ENCODE peak calls at places on chromosomes 4 and X, in eight cellular contexts. H is right lobe of liver; X is activated CD4-positive, alpha-beta T cell treated with anti-CD3 and anti-CD28 coated beads, Interleukin-2, amount 50 U/mL, for 24 hours; W is cardiac fibroblast; K is HFFc6; B is hippocampal formation; F is stimulated activated CD4-positive, alpha-beta T cell treated with anti-CD3 and anti-CD28 coated beads, Interleukin-1b, Interleukin-23, amount 100 ng/mL, for 48 hours; V is A172. O is an unnamed sample.

GRCh38 chr4:24794111-24794860 is 1.1 kb upstream of the SOD3 start:
- DNase-seq in H (no peak), X (no peak), W (peak), K (peak), B (no peak), F (no peak), V (peak), O (no peak)

GRCh38 chr4:11367371-11367770 is 61.3 kb downstream of the HS3ST1 start:
- DNase-seq in H (peak), X (no peak), W (peak), K (no peak), B (peak), F (no peak), V (no peak), O (no peak)

GRCh38 chr4:95510877-95511276 is 37.9 kb downstream of the UNC5C start:
- DNase-seq in H (no peak), X (no peak), W (no peak), K (no peak), B (no peak), F (no peak), V (no peak), O (no peak)

GRCh38 chr4:78218260-78218659 is 161.1 kb downstream of the FRAS1 start:
- DNase-seq in H (no peak), X (no peak), W (no peak), K (no peak), B (no peak), F (no peak), V (no peak), O (no peak)

GRCh38 chr4:144787365-144788263 is 141.7 kb downstream of the HHIP start:
- DNase-seq in H (no peak), X (no peak), W (peak), K (peak), B (peak), F (no peak), V (peak), O (no peak)

GRCh38 chr4:169100656-169101055 is 90.6 kb upstream of the CBR4 start:
- DNase-seq in H (no peak), X (no peak), W (no peak), K (no peak), B (no peak), F (no peak), V (no peak), O (no peak)

GRCh38 chr4:187929024-187929423 is 66.5 kb upstream of the ZFP42 start:
- DNase-seq in H (no peak), X (no peak), W (no peak), K (no peak), B (no peak), F (no peak), V (no peak), O (no peak)

GRCh38 chr4:8891646-8892555 is 20.3 kb upstream of the HMX1 start:
- DNase-seq in H (no peak), X (no peak), W (no peak), K (no peak), B (no peak), F (no peak), V (no peak), O (no peak)

GRCh38 chrX:129925305-129926092 is 19.5 kb downstream of the UTP14A start:
- DNase-seq in H (peak), X (no peak), W (peak), K (peak), B (peak), F (peak), V (peak), O (peak)

GRCh38 chrX:24694825-24695224 is 1.1 kb downstream of the POLA1 start:
- DNase-seq in H (no peak), X (no peak), W (peak), K (no peak), B (no peak), F (no peak), V (no peak), O (no peak)

GRCh38 chrX:135396109-135396508 is 25.6 kb upstream of the SMIM10L2A start:
- DNase-seq in H (no peak), X (no peak), W (peak), K (no peak), B (no peak), F (no peak), V (no peak), O (no peak)

GRCh38 chrX:31555506-31555905 is 483.7 kb upstream of the FTHL17 start:
- DNase-seq in H (no peak), X (no peak), W (peak), K (no peak), B (no peak), F (no peak), V (no peak), O (no peak)

GRCh38 chr4:94436512-94436911 is 15.2 kb upstream of the PDLIM5 start:
- DNase-seq in H (no peak), X (no peak), W (no peak), K (no peak), B (no peak), F (no peak), V (no peak), O (no peak)

GRCh38 chr4:154614306-154614705 is 1.9 kb upstream of the FGG start:
- DNase-seq in H (no peak), X (no peak), W (no peak), K (no peak), B (no peak), F (no peak), V (no peak), O (no peak)

GRCh38 chrX:41889317-41890025 is 33.9 kb downstream of the CASK start:
- DNase-seq in H (no peak), X (no peak), W (peak), K (peak), B (no peak), F (no peak), V (peak), O (no peak)

GRCh38 chrX:3567681-3568080 is 145.8 kb downstream of the PRKX start:
- DNase-seq in H (no peak), X (no peak), W (no peak), K (peak), B (no peak), F (no peak), V (no peak), O (no peak)

GRCh38 chr4:155772459-155773195 is 13.8 kb downstream of the GUCY1B1 start:
- DNase-seq in H (no peak), X (no peak), W (no peak), K (no peak), B (no peak), F (no peak), V (no peak), O (no peak)

GRCh38 chr4:183876268-183876934 is 28.7 kb upstream of the STOX2 start:
- DNase-seq in H (peak), X (no peak), W (peak), K (no peak), B (peak), F (no peak), V (peak), O (peak)

GRCh38 chr4:141036786-141037185 is 96.5 kb downstream of the RNF150 start:
- DNase-seq in H (no peak), X (no peak), W (no peak), K (peak), B (no peak), F (no peak), V (no peak), O (no peak)

GRCh38 chr4:100895572-100896197 is 377.9 kb upstream of the EMCN start:
- DNase-seq in H (no peak), X (no peak), W (no peak), K (no peak), B (no peak), F (no peak), V (peak), O (no peak)

GRCh38 chr4:149584703-149585102 is 230.9 kb downstream of the IQCM start:
- DNase-seq in H (no peak), X (no peak), W (no peak), K (no peak), B (no peak), F (no peak), V (no peak), O (peak)

GRCh38 chrX:64437665-64438064 is 42.4 kb upstream of the MTMR8 start:
- DNase-seq in H (no peak), X (no peak), W (no peak), K (no peak), B (no peak), F (no peak), V (no peak), O (no peak)

GRCh38 chrX:107272431-107272921 is 66.1 kb downstream of the DNAAF6 start:
- DNase-seq in H (peak), X (no peak), W (peak), K (no peak), B (no peak), F (peak), V (no peak), O (no peak)

GRCh38 chr4:55879224-55879623 is 25.8 kb downstream of the EXOC1 start:
- DNase-seq in H (no peak), X (no peak), W (no peak), K (no peak), B (no peak), F (no peak), V (no peak), O (no peak)

GRCh38 chr4:161256716-161257115 is 907.1 kb downstream of the FSTL5 start:
- DNase-seq in H (no peak), X (no peak), W (no peak), K (no peak), B (no peak), F (no peak), V (peak), O (no peak)

GRCh38 chrX:21655901-21656586 is 2.1 kb downstream of the KLHL34 start:
- DNase-seq in H (no peak), X (no peak), W (no peak), K (no peak), B (no peak), F (no peak), V (no peak), O (no peak)

GRCh38 chrX:139691843-139692505 is 16.0 kb downstream of the MCF2 start:
- DNase-seq in H (no peak), X (no peak), W (peak), K (no peak), B (no peak), F (no peak), V (no peak), O (no peak)